ENCODE peak calls at places on chromosome 7, in nine cellular contexts. W is neural progenitor cell, F is GM13977, E is prostate gland, D is AG09319, G is SK-N-SH, V is psoas muscle, S is hepatocyte, O is colonic mucosa. U is an unnamed sample.

GRCh38 chr7:33766396-33766795 is 138.9 kb upstream of the BMPER start:
- DNase-seq in W (no peak), F (no peak), E (no peak), D (no peak), G (no peak), V (no peak), S (no peak), O (no peak), U (no peak)

GRCh38 chr7:66169616-66170015 is 35.5 kb upstream of the TPST1 start:
- DNase-seq in W (no peak), F (no peak), E (no peak), D (no peak), G (no peak), V (no peak), S (no peak), O (no peak), U (no peak)

GRCh38 chr7:102991540-102992214 is 78.9 kb downstream of the LRRC17 start:
- DNase-seq in W (no peak), F (no peak), E (peak; percentile 64), D (peak; percentile 66), G (peak; percentile 15), V (no peak), S (peak; percentile 60), O (peak; percentile 65), U (peak; percentile 90)

GRCh38 chr7:23404546-23405239 is 65.6 kb downstream of the IGF2BP3 start:
- DNase-seq in W (no peak), F (no peak), E (no peak), D (no peak), G (no peak), V (no peak), S (no peak), O (no peak), U (no peak)

GRCh38 chr7:110677405-110677804 is 413.5 kb upstream of the LRRN3 start:
- DNase-seq in W (no peak), F (no peak), E (peak; percentile 23), D (no peak), G (no peak), V (no peak), S (peak; percentile 56), O (no peak), U (no peak)

GRCh38 chr7:66099551-66100407 is 14.9 kb upstream of the CRCP start:
- DNase-seq in W (peak; percentile 73), F (no peak), E (peak; percentile 91), D (peak; percentile 73), G (no peak), V (peak; percentile 55), S (peak; percentile 80), O (peak; percentile 91), U (peak; percentile 88)

GRCh38 chr7:5266148-5267028 is 16.4 kb upstream of the SLC29A4 start:
- DNase-seq in W (no peak), F (no peak), E (no peak), D (no peak), G (peak; percentile 59), V (no peak), S (no peak), O (no peak), U (no peak)

GRCh38 chr7:75721426-75721825 is 17.3 kb downstream of the HIP1 start:
- DNase-seq in W (no peak), F (no peak), E (no peak), D (no peak), G (no peak), V (no peak), S (no peak), O (no peak), U (no peak)

GRCh38 chr7:96508371-96508770 is 186.5 kb upstream of the SLC25A13 start:
- DNase-seq in W (no peak), F (no peak), E (peak; percentile 62), D (peak; percentile 28), G (peak; percentile 49), V (no peak), S (no peak), O (no peak), U (no peak)

GRCh38 chr7:157859915-157860314 is 523.1 kb downstream of the DNAJB6 start:
- DNase-seq in W (no peak), F (no peak), E (no peak), D (no peak), G (no peak), V (no peak), S (no peak), O (no peak), U (no peak)

GRCh38 chr7:29105191-29105590 is 41.1 kb downstream of the CPVL start:
- DNase-seq in W (no peak), F (no peak), E (no peak), D (no peak), G (no peak), V (no peak), S (no peak), O (no peak), U (no peak)

GRCh38 chr7:1239455-1240295 is 7.0 kb downstream of the UNCX start:
- DNase-seq in W (peak; percentile 64), F (no peak), E (no peak), D (no peak), G (no peak), V (no peak), S (no peak), O (no peak), U (no peak)

DNA sequence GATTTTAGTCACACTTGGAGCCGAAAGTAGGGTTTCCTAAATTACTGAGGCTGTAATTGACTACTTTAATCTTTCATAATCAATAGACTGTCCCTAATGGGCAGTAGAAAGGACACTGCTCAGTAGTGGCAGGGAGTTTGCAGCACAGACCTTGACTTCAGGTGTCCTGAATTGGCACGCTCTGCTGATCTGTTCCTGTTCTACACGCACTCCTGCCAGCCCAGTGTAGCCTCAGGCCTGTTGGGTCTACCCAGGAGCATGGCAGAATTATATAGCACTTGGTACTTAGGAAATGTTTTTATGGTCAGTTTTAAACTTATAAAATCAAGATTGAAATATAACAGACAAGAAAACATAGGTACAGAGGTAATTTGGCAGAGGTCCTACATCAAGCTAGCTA is 9.0 kb downstream of the EIF4H start:
- DNase-seq in W (no peak), F (no peak), E (peak; percentile 41), D (no peak), G (no peak), V (no peak), S (no peak), O (no peak), U (no peak)
- TF ChIP-seq CTCF in W (no peak), F (no peak), E (no peak), D (no peak), G (no peak), V (no peak), S (no peak), O (no peak), U (no peak)

GRCh38 chr7:151311294-151311864 is 30.2 kb upstream of the NUB1 start:
- DNase-seq in W (peak; percentile 20), F (no peak), E (no peak), D (no peak), G (no peak), V (no peak), S (no peak), O (peak; percentile 54), U (no peak)
- TF ChIP-seq CTCF in W (peak; percentile 31), F (peak; percentile 22), E (no peak), D (peak; percentile 11), G (peak; percentile 41), V (no peak), S (peak; percentile 14), O (no peak), U (peak; percentile 62)

DNA sequence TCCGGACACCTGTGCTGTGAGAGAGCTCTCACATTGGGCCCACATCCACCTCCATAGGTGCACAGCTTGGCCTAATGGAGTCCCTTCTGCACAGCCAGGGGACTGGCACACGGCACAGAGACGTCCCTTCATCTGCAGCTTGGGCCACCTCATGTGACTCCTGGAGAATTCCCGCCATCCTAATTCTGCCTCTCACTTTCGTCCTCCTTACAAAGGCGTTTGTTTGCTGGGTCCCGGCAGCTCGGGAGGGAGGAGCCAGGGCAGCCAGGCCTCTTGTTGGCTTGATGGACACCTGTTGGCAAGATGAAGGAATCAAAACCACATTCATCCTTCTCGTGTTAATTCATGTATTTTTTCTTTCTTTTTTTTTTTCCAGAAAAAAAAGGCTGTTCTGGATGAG is 30.7 kb upstream of the TTYH3 start:
- DNase-seq in W (peak; percentile 60), F (no peak), E (no peak), D (no peak), G (no peak), V (no peak), S (no peak), O (no peak), U (no peak)
- TF ChIP-seq CTCF in W (no peak), F (no peak), E (no peak), D (no peak), G (no peak), V (no peak), S (no peak), O (no peak), U (no peak)

GRCh38 chr7:99305473-99306260 is 20.0 kb upstream of the ARPC1A start:
- DNase-seq in W (no peak), F (no peak), E (no peak), D (no peak), G (no peak), V (no peak), S (no peak), O (no peak), U (no peak)
- TF ChIP-seq CTCF in W (no peak), F (no peak), E (no peak), D (no peak), G (no peak), V (no peak), S (no peak), O (no peak), U (no peak)

DNA sequence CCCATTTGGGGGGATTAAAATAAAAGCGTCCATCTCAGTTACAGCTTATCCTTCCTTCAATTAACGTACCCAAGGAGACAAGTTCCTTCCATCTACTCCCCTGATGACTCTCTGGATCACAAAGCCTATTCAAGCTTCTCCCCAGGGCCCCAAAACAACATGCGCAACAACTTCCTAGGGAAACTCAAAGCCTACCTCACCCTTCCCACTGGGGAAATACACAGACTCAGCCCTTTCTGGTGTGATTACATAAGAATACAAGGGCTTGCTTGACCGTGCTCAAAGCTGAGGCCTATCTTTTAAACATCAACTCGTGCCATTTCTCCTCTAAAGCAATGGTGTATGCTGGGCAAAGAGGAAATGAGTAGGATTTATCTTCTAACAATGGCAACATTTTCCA is 112.4 kb downstream of the CDK6 start:
- DNase-seq in W (peak; percentile 47), F (no peak), E (no peak), D (no peak), G (no peak), V (no peak), S (no peak), O (no peak), U (no peak)
- TF ChIP-seq CTCF in W (no peak), F (no peak), E (no peak), D (no peak), G (no peak), V (no peak), S (no peak), O (no peak), U (no peak)

DNA sequence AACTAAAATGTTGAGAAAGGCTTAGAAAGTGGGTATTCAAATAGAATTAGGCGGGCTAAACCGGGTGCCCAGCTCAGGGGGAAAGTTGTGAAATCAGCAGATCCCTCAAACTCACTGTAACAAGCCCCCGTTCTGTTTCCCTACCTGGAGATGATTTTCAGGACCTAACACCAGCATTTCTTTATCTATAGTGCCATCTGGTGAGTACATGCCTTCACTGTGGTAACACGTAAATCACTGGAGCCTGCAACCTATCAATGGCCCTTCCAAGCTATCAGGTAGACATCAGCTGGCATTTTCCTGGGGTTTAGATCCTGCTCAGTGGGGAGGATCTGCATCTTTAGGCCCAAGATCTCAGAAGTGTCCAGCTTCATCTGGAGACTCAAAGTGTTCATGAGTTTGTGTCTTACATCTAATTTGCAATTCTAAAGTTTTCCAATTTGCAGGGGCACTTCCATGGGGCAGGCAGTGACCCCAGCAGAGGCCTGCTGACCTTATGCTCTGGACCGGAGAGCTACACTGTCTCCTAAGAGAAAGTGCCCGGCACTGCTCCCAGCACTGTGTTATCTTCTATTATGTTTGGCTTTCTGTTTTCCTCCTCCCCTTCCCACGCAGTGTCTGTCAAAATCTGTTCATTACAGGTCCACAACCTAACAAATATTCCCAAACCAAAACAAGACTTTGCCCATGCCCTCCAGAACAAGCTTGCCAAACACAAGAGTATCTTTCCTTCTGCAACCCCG is 132.5 kb downstream of the LSM5 start:
- DNase-seq in W (peak; percentile 52), F (peak; percentile 40), E (no peak), D (no peak), G (no peak), V (no peak), S (no peak), O (no peak), U (no peak)
- TF ChIP-seq CTCF in W (peak; percentile 51), F (peak; percentile 1), E (no peak), D (no peak), G (no peak), V (no peak), S (peak; percentile 35), O (no peak), U (no peak)

U was measured in HFFc6.